ENCODE peak calls at places on chromosomes 5 and 9, in eight cellular contexts. H, C, Q, K, J, A, Y and F are unnamed samples.
A peak's percentile ranks its signal among the peaks of the same experiment; 100 is the strongest.

GRCh38 chr9:81224166-81224858 is 465.0 kb downstream of the TLE1 start:
- DNase-seq in H (no peak), C (no peak), Q (no peak), K (no peak), J (no peak), A (no peak), Y (no peak), F (no peak)

GRCh38 chr9:88007291-88007650 is 32.9 kb upstream of the CDK20 start:
- DNase-seq in H (no peak), C (no peak), Q (no peak), K (no peak), J (no peak), A (peak; percentile 52), Y (no peak), F (no peak)

GRCh38 chr5:172412724-172413260 is 41.5 kb downstream of the SH3PXD2B start:
- DNase-seq in H (peak; percentile 91), C (peak; percentile 63), Q (peak; percentile 93), K (no peak), J (peak; percentile 84), A (no peak), Y (peak; percentile 61), F (no peak)

GRCh38 chr5:135009736-135010501 is 24.1 kb downstream of the PITX1 start:
- DNase-seq in H (no peak), C (no peak), Q (no peak), K (no peak), J (no peak), A (no peak), Y (peak; percentile 9), F (no peak)

GRCh38 chr5:28648108-28648507 is 1609.7 kb upstream of the CDH9 start:
- DNase-seq in H (no peak), C (no peak), Q (no peak), K (no peak), J (no peak), A (no peak), Y (peak; percentile 1), F (no peak)

GRCh38 chr5:113612060-113612496 is 98.6 kb downstream of the YTHDC2 start:
- DNase-seq in H (no peak), C (no peak), Q (no peak), K (no peak), J (no peak), A (peak; percentile 48), Y (peak; percentile 53), F (no peak)

GRCh38 chr5:144390133-144390532 is 219.5 kb downstream of the KCTD16 start:
- DNase-seq in H (no peak), C (no peak), Q (no peak), K (no peak), J (no peak), A (no peak), Y (peak; percentile 10), F (no peak)

GRCh38 chr9:133242241-133242640 is 32.8 kb downstream of the ABO start:
- DNase-seq in H (no peak), C (no peak), Q (no peak), K (no peak), J (no peak), A (no peak), Y (peak; percentile 10), F (no peak)

GRCh38 chr9:131833906-131834305 is 94.0 kb upstream of the RAPGEF1 start:
- DNase-seq in H (no peak), C (no peak), Q (no peak), K (no peak), J (no peak), A (no peak), Y (no peak), F (no peak)

GRCh38 chr5:109857405-109858031 is 167.8 kb downstream of the MAN2A1 start:
- DNase-seq in H (no peak), C (no peak), Q (no peak), K (no peak), J (no peak), A (no peak), Y (no peak), F (no peak)

GRCh38 chr9:2174321-2174720 is 159.2 kb downstream of the SMARCA2 start:
- DNase-seq in H (no peak), C (no peak), Q (no peak), K (no peak), J (no peak), A (no peak), Y (no peak), F (no peak)

GRCh38 chr5:154831451-154831850 is 19.0 kb downstream of the FAXDC2 start:
- DNase-seq in H (no peak), C (no peak), Q (no peak), K (no peak), J (no peak), A (no peak), Y (no peak), F (no peak)

GRCh38 chr9:121299467-121300282 is 31.7 kb downstream of the GSN start:
- DNase-seq in H (peak; percentile 93), C (peak; percentile 73), Q (peak; percentile 76), K (peak; percentile 41), J (peak; percentile 79), A (peak; percentile 56), Y (peak; percentile 85), F (peak; percentile 27)

GRCh38 chr5:7850533-7851239 is at the start of gene CFAP90:
- DNase-seq in H (peak; percentile 33), C (peak; percentile 29), Q (peak; percentile 52), K (peak; percentile 65), J (peak; percentile 51), A (no peak), Y (peak; percentile 94), F (peak; percentile 65)
- TF ChIP-seq CTCF in H (peak; percentile 40), C (no peak), Q (no peak), K (peak; percentile 29), J (no peak), A (no peak), Y (peak; percentile 29), F (peak; percentile 59)

DNA sequence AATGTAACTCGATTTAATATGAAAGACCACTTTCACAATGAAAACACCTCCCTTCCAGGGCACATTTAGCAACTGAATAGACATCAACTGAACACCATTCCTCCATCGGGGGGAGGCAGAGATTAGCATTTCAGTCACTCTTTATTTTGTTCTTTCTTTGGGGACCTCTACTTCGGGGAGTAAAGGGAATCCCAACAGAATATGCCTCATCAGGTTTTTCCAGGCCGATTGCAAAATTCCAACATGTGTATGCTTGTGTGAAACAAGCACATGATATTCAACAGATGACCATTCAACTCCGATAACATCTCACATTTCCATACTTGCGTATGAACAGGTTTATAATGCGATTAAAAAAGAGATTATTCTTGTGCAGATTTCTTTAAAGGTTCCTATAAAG is 124.2 kb upstream of the RETREG1 start:
- DNase-seq in H (no peak), C (no peak), Q (no peak), K (no peak), J (no peak), A (no peak), Y (peak; percentile 50), F (no peak)
- TF ChIP-seq CTCF in H (no peak), C (no peak), Q (no peak), K (no peak), J (no peak), A (no peak), Y (peak; percentile 22), F (no peak)

DNA sequence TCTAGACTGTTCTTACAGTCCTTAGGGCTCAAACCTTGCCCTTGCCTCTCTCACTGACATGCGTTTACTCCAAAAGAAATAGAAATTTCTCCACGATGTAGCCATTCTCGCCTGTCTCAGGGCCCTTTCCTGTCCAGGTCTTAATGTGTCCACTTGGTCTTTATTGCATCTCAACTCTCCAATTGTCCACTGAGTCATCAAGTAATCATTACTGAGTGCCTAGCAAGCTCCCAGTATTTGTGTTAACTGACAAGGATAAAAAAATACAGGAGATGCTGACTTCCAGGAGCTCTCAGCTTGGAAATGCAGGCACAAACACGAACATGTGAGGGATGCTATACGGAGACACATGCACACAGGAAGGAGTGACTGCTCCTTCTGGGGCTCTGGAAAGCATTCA is 147.3 kb downstream of the ARSB start:
- DNase-seq in H (no peak), C (no peak), Q (no peak), K (no peak), J (no peak), A (no peak), Y (no peak), F (no peak)
- TF ChIP-seq CTCF in H (no peak), C (no peak), Q (no peak), K (no peak), J (no peak), A (no peak), Y (no peak), F (no peak)

GRCh38 chr9:268616-269015 is 54.0 kb downstream of the DOCK8 start:
- DNase-seq in H (no peak), C (no peak), Q (no peak), K (no peak), J (no peak), A (no peak), Y (no peak), F (no peak)
- TF ChIP-seq CTCF in H (no peak), C (no peak), Q (no peak), K (no peak), J (no peak), A (no peak), Y (no peak), F (no peak)

GRCh38 chr9:4297151-4297794 is 2.6 kb downstream of the GLIS3 start:
- DNase-seq in H (peak; percentile 65), C (peak; percentile 85), Q (peak; percentile 73), K (no peak), J (peak; percentile 78), A (peak; percentile 53), Y (peak; percentile 54), F (peak; percentile 31)
- TF ChIP-seq CTCF in H (peak; percentile 51), C (peak; percentile 16), Q (peak; percentile 43), K (no peak), J (peak; percentile 24), A (peak; percentile 38), Y (peak; percentile 65), F (peak; percentile 43)

GRCh38 chr9:30718483-30718882 is 1666.0 kb upstream of the ACO1 start:
- DNase-seq in H (no peak), C (no peak), Q (no peak), K (no peak), J (no peak), A (no peak), Y (no peak), F (no peak)
- TF ChIP-seq CTCF in H (no peak), C (no peak), Q (no peak), K (no peak), J (no peak), A (no peak), Y (no peak), F (no peak)

GRCh38 chr5:72109625-72110024 is 2.4 kb downstream of the MAP1B start:
- DNase-seq in H (no peak), C (no peak), Q (no peak), K (no peak), J (no peak), A (no peak), Y (peak; percentile 54), F (no peak)
- TF ChIP-seq CTCF in H (no peak), C (no peak), Q (no peak), K (no peak), J (no peak), A (no peak), Y (peak; percentile 63), F (no peak)